ENCODE peak calls at places on chromosomes 7 and 10, in six cellular contexts. H is left lobe of liver; K is fibroblast of the conjunctiva; X is activated T-cell treated with anti-CD3 and anti-CD28 coated beads, Interleukin-2, amount 50 U/mL, for 24 hours; O is stimulated activated CD4-positive, alpha-beta T cell treated with anti-CD3 and anti-CD28 coated beads, Interleukin-12 subunit alpha, Interleukin-12 subunit beta, amount 100 ng/mL, for 48 hours; A is Peyer's patch. S is an unnamed sample.

GRCh38 chr7:42315631-42316030 is 78.6 kb upstream of the GLI3 start:
- DNase-seq in A (no peak), O (no peak), X (no peak), K (no peak), H (no peak), S (no peak)

GRCh38 chr10:35606423-35606822 is 1.3 kb downstream of the GJD4 start:
- DNase-seq in A (no peak), K (no peak), H (no peak), X (no peak), O (no peak), S (no peak)

GRCh38 chr10:72088879-72089585 is 681 bp upstream of the SPOCK2 start:
- DNase-seq in X (no peak), O (no peak), A (peak), K (no peak), H (no peak), S (no peak)

GRCh38 chr7:136657332-136657942 is 211.0 kb upstream of the CHRM2 start:
- DNase-seq in K (no peak), A (no peak), O (no peak), X (no peak), H (no peak), S (no peak)

GRCh38 chr10:31975157-31975765 is 46.6 kb upstream of the ARHGAP12 start:
- DNase-seq in O (no peak), H (no peak), K (no peak), X (no peak), A (no peak), S (no peak)

GRCh38 chr7:55887786-55888185 is 530 bp downstream of the ZNF713 start:
- DNase-seq in X (no peak), H (no peak), O (no peak), A (no peak), K (no peak), S (no peak)

GRCh38 chr7:142880886-142881505 is 4.5 kb downstream of the TRPV6 start:
- DNase-seq in X (peak), K (no peak), A (no peak), H (peak), O (peak), S (no peak)

GRCh38 chr7:136947347-136947746 is 78.9 kb downstream of the CHRM2 start:
- DNase-seq in X (no peak), K (no peak), A (no peak), O (no peak), H (no peak), S (no peak)

GRCh38 chr7:69864283-69864682 is 266.0 kb downstream of the AUTS2 start:
- DNase-seq in H (no peak), K (no peak), X (no peak), O (no peak), A (no peak), S (no peak)

GRCh38 chr7:30887464-30887872 is 24.2 kb upstream of the AQP1 start:
- DNase-seq in A (no peak), O (no peak), H (no peak), K (no peak), X (no peak), S (no peak)

GRCh38 chr10:5482016-5482415 is 17.4 kb downstream of the CALML5 start:
- DNase-seq in O (no peak), H (no peak), X (no peak), A (no peak), K (no peak), S (no peak)

GRCh38 chr7:71871446-71871845 is 540.7 kb downstream of the CALN1 start:
- DNase-seq in O (no peak), H (no peak), K (no peak), A (no peak), X (no peak), S (no peak)

GRCh38 chr7:123580406-123581161 is 21.0 kb upstream of the ASB15 start:
- DNase-seq in H (no peak), X (no peak), K (peak), O (no peak), A (no peak), S (no peak)

GRCh38 chr10:132585732-132586722 is 48.4 kb downstream of the INPP5A start:
- DNase-seq in X (no peak), H (no peak), O (no peak), A (no peak), K (no peak), S (no peak)

GRCh38 chr10:110634527-110635209 is 9.5 kb upstream of the RBM20 start:
- DNase-seq in X (no peak), H (peak), A (no peak), O (no peak), K (no peak), S (no peak)

GRCh38 chr7:24917510-24918239 is 62.3 kb downstream of the OSBPL3 start:
- DNase-seq in O (no peak), H (no peak), A (no peak), K (peak), X (no peak), S (no peak)

GRCh38 chr7:28564755-28565374 is 152.5 kb downstream of the CREB5 start:
- DNase-seq in X (no peak), O (no peak), H (no peak), A (no peak), K (no peak), S (no peak)

GRCh38 chr7:149043936-149044335 is 15.6 kb upstream of the PDIA4 start:
- DNase-seq in A (no peak), H (no peak), O (no peak), K (no peak), X (no peak), S (no peak)

GRCh38 chr10:79344502-79345195 is 2.6 kb upstream of the PPIF start:
- DNase-seq in A (no peak), X (no peak), O (no peak), K (no peak), H (peak), S (no peak)

GRCh38 chr7:152924238-152924637 is 164.7 kb downstream of the ACTR3B start:
- DNase-seq in O (no peak), X (no peak), A (no peak), H (peak), K (no peak), S (no peak)

GRCh38 chr7:151503902-151504714 is 15.6 kb downstream of the RHEB start:
- DNase-seq in K (peak), X (no peak), O (no peak), H (peak), A (no peak), S (no peak)

GRCh38 chr7:142583424-142583823 is 165.8 kb upstream of the PRSS1 start:
- DNase-seq in O (peak), A (no peak), K (peak), X (peak), H (no peak), S (no peak)

GRCh38 chr10:132401396-132402168 is 4.6 kb downstream of the PWWP2B start:
- DNase-seq in H (no peak), O (no peak), X (no peak), K (no peak), A (no peak), S (no peak)

GRCh38 chr7:114825423-114825951 is 96.4 kb upstream of the MDFIC start:
- DNase-seq in A (no peak), K (no peak), O (peak), H (no peak), X (peak), S (no peak)

GRCh38 chr7:22601812-22602568 is 102.0 kb upstream of the STEAP1B start:
- DNase-seq in X (no peak), K (peak), O (no peak), A (no peak), H (no peak), S (no peak)

GRCh38 chr10:113056468-113057021 is 106.5 kb downstream of the TCF7L2 start:
- DNase-seq in A (no peak), O (no peak), H (no peak), X (no peak), K (peak), S (no peak)

GRCh38 chr10:126243306-126243705 is 145.0 kb downstream of the ADAM12 start:
- DNase-seq in H (no peak), A (no peak), X (no peak), K (no peak), O (no peak), S (no peak)

GRCh38 chr10:133276435-133277201 is at the start of gene ADAM8:
- DNase-seq in A (peak), X (peak), O (peak), K (no peak), H (no peak), S (no peak)

GRCh38 chr7:117338020-117338419 is 15.2 kb upstream of the WNT2 start:
- DNase-seq in H (no peak), O (no peak), K (no peak), A (no peak), X (no peak), S (no peak)

GRCh38 chr10:64038097-64038496 is 516.9 kb downstream of the REEP3 start:
- DNase-seq in A (no peak), H (no peak), X (no peak), K (no peak), O (no peak), S (no peak)

S was measured in D721Med.